ENCODE peak calls at places on chromosomes 12 and 14, in seven cellular contexts. F is thyroid gland, C is dorsolateral prefrontal cortex, H is uterus, X is SK-N-SH, U is AG04450, G is neural progenitor cell. W is an unnamed sample.

GRCh38 chr14:104863131-104863862 is 1.8 kb upstream of the CEP170B start:
- DNase-seq in F (no peak), C (no peak), H (no peak), X (no peak), U (no peak), G (peak), W (no peak)

GRCh38 chr12:6828671-6829531 is 694 bp downstream of the P3H3 start:
- DNase-seq in F (peak), C (no peak), H (peak), X (peak), U (no peak), G (peak), W (peak)

GRCh38 chr12:117316336-117316735 is 45.1 kb downstream of the NOS1 start:
- DNase-seq in F (no peak), C (no peak), H (no peak), X (no peak), U (no peak), G (no peak), W (no peak)

GRCh38 chr14:77086951-77087350 is 11.1 kb upstream of the CIPC start:
- DNase-seq in F (no peak), C (no peak), H (no peak), X (no peak), U (no peak), G (no peak), W (no peak)

GRCh38 chr14:52961060-52961639 is 10.3 kb upstream of the FERMT2 start:
- DNase-seq in F (peak), C (no peak), H (peak), X (peak), U (peak), G (peak), W (peak)

GRCh38 chr12:131862600-131862993 is 31.8 kb upstream of the ULK1 start:
- DNase-seq in F (no peak), C (no peak), H (no peak), X (peak), U (no peak), G (no peak), W (no peak)

GRCh38 chr14:68796418-68797101 is 3.7 kb upstream of the ZFP36L1 start:
- DNase-seq in F (no peak), C (no peak), H (no peak), X (no peak), U (no peak), G (no peak), W (peak)

GRCh38 chr14:63875311-63875710 is 22.5 kb downstream of the SYNE2 start:
- DNase-seq in F (no peak), C (no peak), H (no peak), X (no peak), U (no peak), G (no peak), W (peak)

GRCh38 chr14:81447018-81447770 is 47.1 kb upstream of the STON2 start:
- DNase-seq in F (no peak), C (no peak), H (no peak), X (no peak), U (no peak), G (no peak), W (no peak)

GRCh38 chr14:99324291-99324690 is 52.3 kb upstream of the BCL11B start:
- DNase-seq in F (no peak), C (no peak), H (no peak), X (no peak), U (no peak), G (no peak), W (no peak)

GRCh38 chr12:1821805-1822204 is 1.4 kb downstream of the LRTM2 start:
- DNase-seq in F (no peak), C (no peak), H (no peak), X (no peak), U (no peak), G (peak), W (no peak)

GRCh38 chr14:21987937-21988336 is 314.3 kb upstream of the OR4E1 start:
- DNase-seq in F (no peak), C (no peak), H (no peak), X (peak), U (no peak), G (peak), W (peak)

GRCh38 chr12:107355612-107356011 is 262.3 kb upstream of the CRY1 start:
- DNase-seq in F (no peak), C (no peak), H (no peak), X (no peak), U (no peak), G (no peak), W (no peak)

GRCh38 chr12:95836630-95837239 is 22.0 kb upstream of the SNRPF start:
- DNase-seq in F (no peak), C (no peak), H (no peak), X (no peak), U (no peak), G (no peak), W (peak)

GRCh38 chr14:90111895-90112534 is 50.2 kb downstream of the KCNK13 start:
- DNase-seq in F (no peak), C (no peak), H (no peak), X (no peak), U (peak), G (no peak), W (peak)

GRCh38 chr12:124454735-124455134 is 112.7 kb downstream of the NCOR2 start:
- DNase-seq in F (no peak), C (no peak), H (no peak), X (no peak), U (no peak), G (no peak), W (peak)

GRCh38 chr14:75647650-75648049 is 13.0 kb downstream of the ERG28 start:
- DNase-seq in F (peak), C (no peak), H (no peak), X (no peak), U (no peak), G (no peak), W (peak)

GRCh38 chr14:73467800-73468199 is 9.5 kb upstream of the NUMB start:
- DNase-seq in F (no peak), C (no peak), H (no peak), X (no peak), U (no peak), G (no peak), W (peak)

GRCh38 chr12:54824402-54824801 is 29.9 kb upstream of the MUCL1 start:
- DNase-seq in F (no peak), C (no peak), H (no peak), X (no peak), U (no peak), G (no peak), W (no peak)

GRCh38 chr14:33765251-33765650 is 185.6 kb downstream of the EGLN3 start:
- DNase-seq in F (no peak), C (no peak), H (peak), X (peak), U (no peak), G (peak), W (peak)

GRCh38 chr12:116390656-116391335 is 113.3 kb upstream of the MED13L start:
- DNase-seq in F (no peak), C (no peak), H (no peak), X (no peak), U (no peak), G (no peak), W (no peak)

GRCh38 chr14:86462193-86462592 is 932.2 kb downstream of the FLRT2 start:
- DNase-seq in F (peak), C (no peak), H (no peak), X (no peak), U (no peak), G (peak), W (peak)

GRCh38 chr14:49139593-49139992 is 446.6 kb downstream of the RPS29 start:
- DNase-seq in F (no peak), C (no peak), H (no peak), X (no peak), U (no peak), G (no peak), W (no peak)

GRCh38 chr14:104239866-104240301 is 101.5 kb downstream of the KIF26A start:
- DNase-seq in F (no peak), C (no peak), H (no peak), X (peak), U (no peak), G (no peak), W (no peak)

GRCh38 chr12:53726342-53726741 is 910 bp downstream of the CALCOCO1 start:
- DNase-seq in F (no peak), C (no peak), H (no peak), X (no peak), U (no peak), G (no peak), W (no peak)

GRCh38 chr12:45421736-45422135 is 205.8 kb downstream of the ANO6 start:
- DNase-seq in F (no peak), C (no peak), H (no peak), X (no peak), U (no peak), G (no peak), W (no peak)

DNA sequence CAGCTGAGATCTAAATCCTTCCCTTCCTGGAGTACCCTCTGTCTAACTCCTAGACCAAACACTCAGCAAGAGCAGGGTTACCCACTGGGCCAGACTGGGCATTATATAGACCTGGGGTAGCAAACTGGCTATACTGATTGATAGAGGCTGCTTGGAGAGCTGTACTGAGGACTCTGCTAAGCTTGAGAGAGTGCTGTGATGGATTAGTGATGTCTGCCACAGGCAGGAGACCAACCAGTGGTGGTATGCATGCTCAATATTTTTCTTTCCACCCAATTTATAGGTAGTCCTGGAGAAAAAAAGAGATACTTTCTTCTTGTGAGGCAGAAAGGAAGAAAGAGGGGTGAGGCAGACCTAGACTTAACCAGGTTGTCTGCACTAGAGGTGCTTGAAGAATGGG is 33.3 kb downstream of the DTX1 start:
- DNase-seq in F (no peak), C (no peak), H (no peak), X (no peak), U (no peak), G (no peak), W (no peak)
- H3K4me3 ChIP-seq in F (no peak), C (no peak), H (no peak), X (no peak), U (no peak), G (no peak), W (no peak)

GRCh38 chr12:103327676-103328075 is 168.1 kb downstream of the C12orf42 start:
- DNase-seq in F (no peak), C (no peak), H (no peak), X (no peak), U (no peak), G (no peak), W (no peak)

GRCh38 chr12:103331643-103332042 is 164.1 kb downstream of the C12orf42 start:
- DNase-seq in F (no peak), C (no peak), H (no peak), X (no peak), U (no peak), G (no peak), W (no peak)

GRCh38 chr12:103330672-103331071 is 165.1 kb downstream of the C12orf42 start:
- DNase-seq in F (no peak), C (no peak), H (no peak), X (no peak), U (no peak), G (no peak), W (no peak)

GRCh38 chr12:103326190-103326589 is 169.6 kb downstream of the C12orf42 start:
- DNase-seq in F (no peak), C (no peak), H (no peak), X (peak), U (no peak), G (peak), W (no peak)
- TF ChIP-seq CTCF in F (no peak), C (no peak), H (no peak), X (peak), U (no peak), G (peak), W (no peak)

GRCh38 chr14:98172243-98172778 is 1099.7 kb downstream of the BCL11B start:
- DNase-seq in F (no peak), C (no peak), H (no peak), X (no peak), U (no peak), G (no peak), W (no peak)
- H3K4me3 ChIP-seq in F (no peak), C (no peak), H (no peak), X (no peak), U (no peak), G (no peak), W (no peak)

GRCh38 chr12:56145218-56145617 is 7.2 kb upstream of the MYL6B start:
- DNase-seq in F (no peak), C (no peak), H (no peak), X (no peak), U (no peak), G (no peak), W (no peak)

GRCh38 chr12:56150563-56150962 is 1.8 kb upstream of the MYL6B start:
- DNase-seq in F (no peak), C (no peak), H (no peak), X (no peak), U (no peak), G (no peak), W (peak)

GRCh38 chr12:56143870-56144269 is 8.5 kb upstream of the MYL6B start:
- DNase-seq in F (peak), C (no peak), H (no peak), X (no peak), U (no peak), G (no peak), W (no peak)

GRCh38 chr12:56143225-56143624 is 9.2 kb upstream of the MYL6B start:
- DNase-seq in F (no peak), C (no peak), H (no peak), X (no peak), U (no peak), G (no peak), W (no peak)

GRCh38 chr12:56146492-56147460 is 5.6 kb upstream of the MYL6B start:
- DNase-seq in F (no peak), C (no peak), H (no peak), X (no peak), U (no peak), G (no peak), W (peak)
- TF ChIP-seq CTCF in F (no peak), C (no peak), H (no peak), X (no peak), U (no peak), G (no peak), W (no peak)

DNA sequence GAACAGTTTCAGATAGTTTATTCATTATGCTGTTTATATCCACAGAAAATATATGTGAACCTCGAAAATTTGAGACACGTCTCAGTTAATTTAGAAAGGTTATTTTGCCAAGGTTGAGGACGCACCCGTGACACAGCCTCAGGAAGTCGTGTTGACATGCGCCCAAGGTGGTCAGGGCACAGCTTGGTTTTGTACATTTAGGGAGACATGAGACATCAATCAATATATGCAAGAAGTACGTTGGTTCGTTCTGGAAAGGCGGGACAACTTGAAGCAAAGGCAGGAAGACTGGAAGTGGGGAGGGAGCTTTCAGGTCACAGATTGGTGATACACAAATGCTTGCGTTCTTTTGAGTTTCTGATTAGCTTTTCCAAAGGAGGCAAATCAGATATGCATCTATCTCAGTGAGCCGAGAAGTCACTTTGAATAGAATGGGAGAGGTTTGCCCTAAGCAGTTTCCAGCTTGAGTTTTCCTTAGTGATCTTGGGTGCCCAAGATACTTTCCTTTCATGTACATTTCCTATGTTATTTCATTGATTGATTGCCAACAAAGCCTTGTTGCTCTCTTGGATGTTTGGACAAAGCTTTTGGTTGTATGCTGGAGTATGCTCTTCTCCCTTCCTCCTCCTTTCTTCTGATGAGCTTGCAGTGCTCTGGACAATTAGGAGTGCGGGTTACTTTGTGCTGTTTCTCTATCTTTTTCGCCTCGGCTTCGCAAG is 3.2 kb downstream of the SNAPC1 start:
- DNase-seq in F (no peak), C (no peak), H (no peak), X (no peak), U (no peak), G (no peak), W (no peak)
- H3K4me3 ChIP-seq in F (no peak), C (no peak), H (no peak), X (no peak), U (peak), G (peak), W (peak)

W was measured in fibroblast of villous mesenchyme.